ENCODE peak calls at places on chromosomes 3 and 15, in ten cellular contexts. One of them, this sample, is unnamed.

GRCh38 chr3:62376906-62377865 is 3.8 kb upstream of the FEZF2 start:
- DNase-seq in IMR-90: no peak
- DNase-seq in GM12865: no peak
- DNase-seq in hippocampal formation: no peak
- DNase-seq in T-helper 1 cell: no peak
- DNase-seq in germinal center: no peak
- DNase-seq in uterus: no peak
- DNase-seq in HCEC 1CT: no peak
- DNase-seq in left colon: no peak
- DNase-seq in putamen: no peak
- DNase-seq in this sample: no peak

GRCh38 chr15:35690698-35691116 is 144.7 kb upstream of the DPH6 start:
- DNase-seq in IMR-90: peak
- DNase-seq in GM12865: no peak
- DNase-seq in hippocampal formation: no peak
- DNase-seq in T-helper 1 cell: no peak
- DNase-seq in germinal center: no peak
- DNase-seq in uterus: peak
- DNase-seq in HCEC 1CT: peak
- DNase-seq in left colon: no peak
- DNase-seq in putamen: peak
- DNase-seq in this sample: no peak

GRCh38 chr3:10322355-10322715 is 1.4 kb upstream of the SEC13 start:
- DNase-seq in IMR-90: no peak
- DNase-seq in GM12865: peak
- DNase-seq in hippocampal formation: no peak
- DNase-seq in T-helper 1 cell: no peak
- DNase-seq in germinal center: peak
- DNase-seq in uterus: no peak
- DNase-seq in HCEC 1CT: no peak
- DNase-seq in left colon: no peak
- DNase-seq in putamen: no peak
- DNase-seq in this sample: no peak

GRCh38 chr3:31384117-31384516 is 148.6 kb upstream of the STT3B start:
- DNase-seq in IMR-90: no peak
- DNase-seq in GM12865: no peak
- DNase-seq in hippocampal formation: no peak
- DNase-seq in T-helper 1 cell: no peak
- DNase-seq in germinal center: no peak
- DNase-seq in uterus: no peak
- DNase-seq in HCEC 1CT: no peak
- DNase-seq in left colon: no peak
- DNase-seq in putamen: no peak
- DNase-seq in this sample: no peak

GRCh38 chr3:101791778-101792177 is 12.8 kb downstream of the NXPE3 start:
- DNase-seq in IMR-90: no peak
- DNase-seq in GM12865: peak
- DNase-seq in hippocampal formation: no peak
- DNase-seq in T-helper 1 cell: no peak
- DNase-seq in germinal center: no peak
- DNase-seq in uterus: no peak
- DNase-seq in HCEC 1CT: no peak
- DNase-seq in left colon: no peak
- DNase-seq in putamen: no peak
- DNase-seq in this sample: no peak

GRCh38 chr3:12687948-12688347 is 24.0 kb upstream of the RAF1 start:
- DNase-seq in IMR-90: no peak
- DNase-seq in GM12865: no peak
- DNase-seq in hippocampal formation: no peak
- DNase-seq in T-helper 1 cell: no peak
- DNase-seq in germinal center: no peak
- DNase-seq in uterus: no peak
- DNase-seq in HCEC 1CT: no peak
- DNase-seq in left colon: no peak
- DNase-seq in putamen: no peak
- DNase-seq in this sample: no peak

GRCh38 chr15:42133892-42134502 is 22.4 kb downstream of the PLA2G4F start:
- DNase-seq in IMR-90: peak
- DNase-seq in GM12865: peak
- DNase-seq in hippocampal formation: peak
- DNase-seq in T-helper 1 cell: peak
- DNase-seq in germinal center: peak
- DNase-seq in uterus: no peak
- DNase-seq in HCEC 1CT: peak
- DNase-seq in left colon: peak
- DNase-seq in putamen: no peak
- DNase-seq in this sample: peak

GRCh38 chr15:30906366-30906765 is 2.7 kb downstream of the FAN1 start:
- DNase-seq in IMR-90: no peak
- DNase-seq in GM12865: no peak
- DNase-seq in hippocampal formation: no peak
- DNase-seq in T-helper 1 cell: no peak
- DNase-seq in germinal center: no peak
- DNase-seq in uterus: no peak
- DNase-seq in HCEC 1CT: no peak
- DNase-seq in left colon: peak
- DNase-seq in putamen: no peak
- DNase-seq in this sample: no peak

GRCh38 chr3:12400795-12401194 is 83.5 kb upstream of the TSEN2 start:
- DNase-seq in IMR-90: peak
- DNase-seq in GM12865: no peak
- DNase-seq in hippocampal formation: no peak
- DNase-seq in T-helper 1 cell: no peak
- DNase-seq in germinal center: no peak
- DNase-seq in uterus: no peak
- DNase-seq in HCEC 1CT: peak
- DNase-seq in left colon: no peak
- DNase-seq in putamen: no peak
- DNase-seq in this sample: no peak

GRCh38 chr3:83842511-83842910 is 1116.3 kb upstream of the CADM2 start:
- DNase-seq in IMR-90: no peak
- DNase-seq in GM12865: no peak
- DNase-seq in hippocampal formation: no peak
- DNase-seq in T-helper 1 cell: no peak
- DNase-seq in germinal center: no peak
- DNase-seq in uterus: no peak
- DNase-seq in HCEC 1CT: no peak
- DNase-seq in left colon: no peak
- DNase-seq in putamen: no peak
- DNase-seq in this sample: no peak

GRCh38 chr3:55177749-55178148 is 249.9 kb upstream of the LRTM1 start:
- DNase-seq in IMR-90: no peak
- DNase-seq in GM12865: no peak
- DNase-seq in hippocampal formation: no peak
- DNase-seq in T-helper 1 cell: no peak
- DNase-seq in germinal center: no peak
- DNase-seq in uterus: no peak
- DNase-seq in HCEC 1CT: no peak
- DNase-seq in left colon: no peak
- DNase-seq in putamen: no peak
- DNase-seq in this sample: no peak

GRCh38 chr3:12286927-12287726 is 1.7 kb upstream of the PPARG start:
- DNase-seq in IMR-90: no peak
- DNase-seq in GM12865: no peak
- DNase-seq in hippocampal formation: no peak
- DNase-seq in T-helper 1 cell: no peak
- DNase-seq in germinal center: peak
- DNase-seq in uterus: peak
- DNase-seq in HCEC 1CT: peak
- DNase-seq in left colon: peak
- DNase-seq in putamen: no peak
- DNase-seq in this sample: no peak

GRCh38 chr3:123658118-123658859 is 73.4 kb upstream of the HACD2 start:
- DNase-seq in IMR-90: peak
- DNase-seq in GM12865: no peak
- DNase-seq in hippocampal formation: peak
- DNase-seq in T-helper 1 cell: no peak
- DNase-seq in germinal center: no peak
- DNase-seq in uterus: peak
- DNase-seq in HCEC 1CT: peak
- DNase-seq in left colon: peak
- DNase-seq in putamen: peak
- DNase-seq in this sample: no peak

GRCh38 chr3:149276621-149277020 is 55.0 kb upstream of the CP start:
- DNase-seq in IMR-90: no peak
- DNase-seq in GM12865: no peak
- DNase-seq in hippocampal formation: no peak
- DNase-seq in T-helper 1 cell: no peak
- DNase-seq in germinal center: no peak
- DNase-seq in uterus: no peak
- DNase-seq in HCEC 1CT: no peak
- DNase-seq in left colon: no peak
- DNase-seq in putamen: no peak
- DNase-seq in this sample: no peak

GRCh38 chr15:60585743-60586708 is 107.1 kb upstream of the ICE2 start:
- DNase-seq in IMR-90: peak
- DNase-seq in GM12865: peak
- DNase-seq in hippocampal formation: peak
- DNase-seq in T-helper 1 cell: peak
- DNase-seq in germinal center: peak
- DNase-seq in uterus: peak
- DNase-seq in HCEC 1CT: peak
- DNase-seq in left colon: peak
- DNase-seq in putamen: peak
- DNase-seq in this sample: peak

GRCh38 chr3:190130037-190130436 is 9.3 kb upstream of the P3H2 start:
- DNase-seq in IMR-90: no peak
- DNase-seq in GM12865: no peak
- DNase-seq in hippocampal formation: no peak
- DNase-seq in T-helper 1 cell: no peak
- DNase-seq in germinal center: no peak
- DNase-seq in uterus: no peak
- DNase-seq in HCEC 1CT: no peak
- DNase-seq in left colon: no peak
- DNase-seq in putamen: no peak
- DNase-seq in this sample: no peak

GRCh38 chr3:38005076-38006020 is 14.8 kb downstream of the VILL start:
- DNase-seq in IMR-90: no peak
- DNase-seq in GM12865: no peak
- DNase-seq in hippocampal formation: peak
- DNase-seq in T-helper 1 cell: no peak
- DNase-seq in germinal center: no peak
- DNase-seq in uterus: no peak
- DNase-seq in HCEC 1CT: no peak
- DNase-seq in left colon: peak
- DNase-seq in putamen: peak
- DNase-seq in this sample: no peak

GRCh38 chr3:160685144-160685766 is 8.3 kb downstream of the ARL14 start:
- DNase-seq in IMR-90: peak
- DNase-seq in GM12865: no peak
- DNase-seq in hippocampal formation: no peak
- DNase-seq in T-helper 1 cell: no peak
- DNase-seq in germinal center: no peak
- DNase-seq in uterus: no peak
- DNase-seq in HCEC 1CT: peak
- DNase-seq in left colon: no peak
- DNase-seq in putamen: no peak
- DNase-seq in this sample: no peak

GRCh38 chr3:57555316-57555715 is 758 bp upstream of the PDE12 start:
- DNase-seq in IMR-90: no peak
- DNase-seq in GM12865: peak
- DNase-seq in hippocampal formation: no peak
- DNase-seq in T-helper 1 cell: no peak
- DNase-seq in germinal center: peak
- DNase-seq in uterus: no peak
- DNase-seq in HCEC 1CT: no peak
- DNase-seq in left colon: peak
- DNase-seq in putamen: no peak
- DNase-seq in this sample: no peak

GRCh38 chr15:101664303-101664913 is 12.2 kb upstream of the TM2D3 start:
- DNase-seq in IMR-90: no peak
- DNase-seq in GM12865: no peak
- DNase-seq in hippocampal formation: peak
- DNase-seq in T-helper 1 cell: no peak
- DNase-seq in germinal center: no peak
- DNase-seq in uterus: no peak
- DNase-seq in HCEC 1CT: no peak
- DNase-seq in left colon: no peak
- DNase-seq in putamen: peak
- DNase-seq in this sample: no peak

GRCh38 chr3:43323541-43323940 is 37.2 kb downstream of the SNRK start:
- DNase-seq in IMR-90: no peak
- DNase-seq in GM12865: no peak
- DNase-seq in hippocampal formation: no peak
- DNase-seq in T-helper 1 cell: no peak
- DNase-seq in germinal center: no peak
- DNase-seq in uterus: no peak
- DNase-seq in HCEC 1CT: no peak
- DNase-seq in left colon: no peak
- DNase-seq in putamen: no peak
- DNase-seq in this sample: no peak

GRCh38 chr15:23629234-23629805 is 18.3 kb downstream of the MAGEL2 start:
- DNase-seq in IMR-90: no peak
- DNase-seq in GM12865: no peak
- DNase-seq in hippocampal formation: no peak
- DNase-seq in T-helper 1 cell: no peak
- DNase-seq in germinal center: no peak
- DNase-seq in uterus: no peak
- DNase-seq in HCEC 1CT: no peak
- DNase-seq in left colon: no peak
- DNase-seq in putamen: no peak
- DNase-seq in this sample: no peak

GRCh38 chr3:146086211-146086610 is 74.8 kb downstream of the PLOD2 start:
- DNase-seq in IMR-90: peak
- DNase-seq in GM12865: no peak
- DNase-seq in hippocampal formation: no peak
- DNase-seq in T-helper 1 cell: no peak
- DNase-seq in germinal center: no peak
- DNase-seq in uterus: no peak
- DNase-seq in HCEC 1CT: no peak
- DNase-seq in left colon: no peak
- DNase-seq in putamen: no peak
- DNase-seq in this sample: no peak

GRCh38 chr3:173465112-173465511 is 67.6 kb downstream of the NLGN1 start:
- DNase-seq in IMR-90: peak
- DNase-seq in GM12865: no peak
- DNase-seq in hippocampal formation: no peak
- DNase-seq in T-helper 1 cell: no peak
- DNase-seq in germinal center: no peak
- DNase-seq in uterus: no peak
- DNase-seq in HCEC 1CT: peak
- DNase-seq in left colon: no peak
- DNase-seq in putamen: no peak
- DNase-seq in this sample: peak

GRCh38 chr3:189813652-189814245 is 182.6 kb downstream of the TP63 start:
- DNase-seq in IMR-90: no peak
- DNase-seq in GM12865: no peak
- DNase-seq in hippocampal formation: no peak
- DNase-seq in T-helper 1 cell: no peak
- DNase-seq in germinal center: no peak
- DNase-seq in uterus: no peak
- DNase-seq in HCEC 1CT: no peak
- DNase-seq in left colon: no peak
- DNase-seq in putamen: no peak
- DNase-seq in this sample: no peak

GRCh38 chr3:86785381-86785780 is 205.6 kb downstream of the VGLL3 start:
- DNase-seq in IMR-90: peak
- DNase-seq in GM12865: no peak
- DNase-seq in hippocampal formation: no peak
- DNase-seq in T-helper 1 cell: no peak
- DNase-seq in germinal center: no peak
- DNase-seq in uterus: no peak
- DNase-seq in HCEC 1CT: peak
- DNase-seq in left colon: no peak
- DNase-seq in putamen: peak
- DNase-seq in this sample: no peak

GRCh38 chr3:53938645-53939044 is 47.0 kb upstream of the SELENOK start:
- DNase-seq in IMR-90: peak
- DNase-seq in GM12865: peak
- DNase-seq in hippocampal formation: peak
- DNase-seq in T-helper 1 cell: no peak
- DNase-seq in germinal center: peak
- DNase-seq in uterus: no peak
- DNase-seq in HCEC 1CT: peak
- DNase-seq in left colon: peak
- DNase-seq in putamen: peak
- DNase-seq in this sample: peak

GRCh38 chr15:59991919-59992318 is 12.2 kb upstream of the FOXB1 start:
- DNase-seq in IMR-90: no peak
- DNase-seq in GM12865: no peak
- DNase-seq in hippocampal formation: no peak
- DNase-seq in T-helper 1 cell: no peak
- DNase-seq in germinal center: no peak
- DNase-seq in uterus: no peak
- DNase-seq in HCEC 1CT: no peak
- DNase-seq in left colon: no peak
- DNase-seq in putamen: no peak
- DNase-seq in this sample: no peak

This sample was measured in NT2/D1.